ENCODE peak calls at places on chromosomes 5 and 9, in eight cellular contexts. M is activated CD4-positive, alpha-beta memory T cell treated with anti-CD3 and anti-CD28 coated beads, Interleukin-2, amount 10 ng/mL, durations not matched to agents 7 days and 5 days; E is M059J; D is activated CD8-positive, alpha-beta memory T cell treated with anti-CD3 and anti-CD28 coated beads for 1 hour; J is activated naive CD4-positive, alpha-beta T cell treated with anti-CD3 and anti-CD28 coated beads for 36 hours; R is NCI-H1092 treated with DMSO at 0.1 percent for 48 hours; U is adrenal gland; P is endothelial cell. Y is an unnamed sample.

GRCh38 chr9:94083384-94083783 is 880 bp upstream of the PTPDC1 start:
- DNase-seq in M (no peak), E (no peak), D (no peak), J (no peak), R (no peak), U (no peak), P (no peak), Y (no peak)

GRCh38 chr5:132260051-132260450 is 2.6 kb downstream of the PDLIM4 start:
- DNase-seq in M (no peak), E (peak), D (no peak), J (peak), R (no peak), U (peak), P (no peak), Y (peak)

GRCh38 chr5:54743997-54744788 is 226.6 kb downstream of the SNX18 start:
- DNase-seq in M (peak), E (peak), D (peak), J (peak), R (no peak), U (no peak), P (no peak), Y (peak)

GRCh38 chr5:136036991-136037705 is 8.4 kb downstream of the TGFBI start:
- DNase-seq in M (peak), E (peak), D (no peak), J (peak), R (peak), U (no peak), P (no peak), Y (no peak)

GRCh38 chr5:142024771-142025304 is 12.0 kb upstream of the GNPDA1 start:
- DNase-seq in M (peak), E (peak), D (peak), J (peak), R (peak), U (peak), P (peak), Y (peak)

GRCh38 chr9:129587487-129588262 is 33.2 kb downstream of the C9orf50 start:
- DNase-seq in M (no peak), E (no peak), D (no peak), J (no peak), R (no peak), U (no peak), P (no peak), Y (no peak)

GRCh38 chr5:6090838-6091237 is 287.5 kb downstream of the MED10 start:
- DNase-seq in M (no peak), E (no peak), D (no peak), J (no peak), R (no peak), U (no peak), P (no peak), Y (no peak)

GRCh38 chr9:20511680-20512079 is 110.6 kb downstream of the MLLT3 start:
- DNase-seq in M (no peak), E (no peak), D (no peak), J (no peak), R (no peak), U (no peak), P (no peak), Y (no peak)

GRCh38 chr5:95526871-95527270 is 27.9 kb downstream of the SKIC3 start:
- DNase-seq in M (no peak), E (no peak), D (no peak), J (no peak), R (no peak), U (no peak), P (no peak), Y (peak)

GRCh38 chr5:135016926-135017325 is 17.1 kb downstream of the PITX1 start:
- DNase-seq in M (peak), E (no peak), D (no peak), J (no peak), R (no peak), U (no peak), P (no peak), Y (no peak)

GRCh38 chr5:59999056-59999455 is 105.5 kb upstream of the PDE4D start:
- DNase-seq in M (no peak), E (peak), D (no peak), J (no peak), R (no peak), U (no peak), P (no peak), Y (peak)

GRCh38 chr5:109588281-109589035 is 101.3 kb upstream of the MAN2A1 start:
- DNase-seq in M (no peak), E (no peak), D (no peak), J (no peak), R (no peak), U (no peak), P (no peak), Y (no peak)

GRCh38 chr9:135480071-135480941 is 724 bp downstream of the PPP1R26 start:
- DNase-seq in M (no peak), E (peak), D (no peak), J (no peak), R (no peak), U (no peak), P (peak), Y (peak)

GRCh38 chr5:88660947-88661869 is 221.8 kb downstream of the MEF2C start:
- DNase-seq in M (peak), E (peak), D (no peak), J (peak), R (no peak), U (peak), P (peak), Y (peak)

GRCh38 chr9:12934515-12935301 is 159.9 kb downstream of the LURAP1L start:
- DNase-seq in M (no peak), E (peak), D (no peak), J (no peak), R (no peak), U (no peak), P (no peak), Y (peak)